ENCODE peak calls at places on chromosomes 1 and 21, in six cellular contexts. W, H, M, S, T and X are unnamed samples.

GRCh38 chr1:6180578-6181311 is 624 bp upstream of the CHD5 start:
- DNase-seq in W (no peak), H (no peak), M (no peak), S (no peak), T (no peak), X (no peak)

GRCh38 chr1:214164157-214164556 is 116.8 kb upstream of the SMYD2 start:
- DNase-seq in W (no peak), H (no peak), M (no peak), S (no peak), T (no peak), X (no peak)

GRCh38 chr1:85343213-85343611 is 66.8 kb upstream of the BCL10 start:
- DNase-seq in W (peak), H (no peak), M (no peak), S (no peak), T (no peak), X (no peak)

GRCh38 chr1:47676311-47677054 is 238.6 kb downstream of the FOXD2 start:
- DNase-seq in W (no peak), H (no peak), M (no peak), S (no peak), T (no peak), X (no peak)

GRCh38 chr1:206782448-206782847 is 10.2 kb upstream of the IL10 start:
- DNase-seq in W (no peak), H (no peak), M (no peak), S (no peak), T (no peak), X (peak)

GRCh38 chr21:38165466-38166213 is 91.2 kb upstream of the KCNJ15 start:
- DNase-seq in W (peak), H (no peak), M (no peak), S (no peak), T (no peak), X (no peak)

GRCh38 chr1:181179980-181180964 is 91.8 kb downstream of the IER5 start:
- DNase-seq in W (peak), H (no peak), M (no peak), S (peak), T (no peak), X (no peak)

GRCh38 chr21:45642122-45642813 is 1.3 kb upstream of the PCBP3 start:
- DNase-seq in W (peak), H (no peak), M (no peak), S (no peak), T (no peak), X (no peak)

GRCh38 chr1:50369830-50370229 is 53.4 kb downstream of the DMRTA2 start:
- DNase-seq in W (no peak), H (no peak), M (no peak), S (peak), T (no peak), X (no peak)

GRCh38 chr1:29939086-29939485 is 702.8 kb downstream of the PTPRU start:
- DNase-seq in W (no peak), H (peak), M (no peak), S (peak), T (no peak), X (no peak)

GRCh38 chr1:26069941-26070807 is 2.7 kb upstream of the TRIM63 start:
- DNase-seq in W (no peak), H (no peak), M (no peak), S (no peak), T (no peak), X (no peak)

GRCh38 chr1:153626929-153627796 is at the start of gene S100A13:
- DNase-seq in W (peak), H (peak), M (no peak), S (peak), T (peak), X (no peak)

GRCh38 chr1:31111290-31111951 is 45.9 kb upstream of the PUM1 start:
- DNase-seq in W (peak), H (peak), M (no peak), S (peak), T (peak), X (no peak)

GRCh38 chr1:31010081-31010989 is 55.2 kb downstream of the PUM1 start:
- DNase-seq in W (no peak), H (peak), M (no peak), S (peak), T (no peak), X (no peak)

GRCh38 chr1:22131875-22132486 is 10.9 kb downstream of the WNT4 start:
- DNase-seq in W (no peak), H (no peak), M (no peak), S (no peak), T (peak), X (peak)

GRCh38 chr1:234998174-234998741 is 130.4 kb downstream of the TOMM20 start:
- DNase-seq in W (peak), H (peak), M (no peak), S (peak), T (peak), X (peak)

GRCh38 chr1:223704921-223705878 is 7.1 kb upstream of the CAPN2 start:
- DNase-seq in W (peak), H (no peak), M (no peak), S (no peak), T (no peak), X (no peak)

GRCh38 chr21:45303751-45304150 is 16.1 kb upstream of the POFUT2 start:
- DNase-seq in W (no peak), H (no peak), M (no peak), S (no peak), T (no peak), X (no peak)

GRCh38 chr1:151143986-151144385 is 2.4 kb downstream of the SEMA6C start:
- DNase-seq in W (no peak), H (no peak), M (no peak), S (no peak), T (no peak), X (no peak)

GRCh38 chr1:117606608-117607261 is 887 bp downstream of the TENT5C start:
- DNase-seq in W (peak), H (peak), M (no peak), S (peak), T (no peak), X (peak)

GRCh38 chr1:121586369-121587229 is 401.8 kb downstream of the SRGAP2C start:
- DNase-seq in W (no peak), H (no peak), M (no peak), S (peak), T (no peak), X (no peak)

GRCh38 chr1:192706936-192707335 is 71.0 kb downstream of the RGS13 start:
- DNase-seq in W (no peak), H (no peak), M (no peak), S (no peak), T (no peak), X (no peak)

GRCh38 chr1:40221977-40222772 is 25.6 kb upstream of the TMCO2 start:
- DNase-seq in W (no peak), H (no peak), M (no peak), S (no peak), T (no peak), X (no peak)

GRCh38 chr1:248589334-248589733 is 8.2 kb downstream of the OR2T10 start:
- DNase-seq in W (no peak), H (no peak), M (no peak), S (no peak), T (no peak), X (no peak)

GRCh38 chr1:999797-1000356 is at the start of gene HES4:
- DNase-seq in W (peak), H (peak), M (peak), S (peak), T (peak), X (peak)

GRCh38 chr1:169236143-169236542 is 129.7 kb downstream of the ATP1B1 start:
- DNase-seq in W (peak), H (no peak), M (no peak), S (no peak), T (no peak), X (no peak)

GRCh38 chr21:32771134-32771523 is 426 bp downstream of the PAXBP1 start:
- DNase-seq in W (peak), H (no peak), M (no peak), S (peak), T (peak), X (no peak)

GRCh38 chr1:78231894-78232293 is 186.1 kb downstream of the GIPC2 start:
- DNase-seq in W (no peak), H (no peak), M (no peak), S (no peak), T (no peak), X (no peak)

GRCh38 chr1:78232630-78233029 is 186.9 kb downstream of the GIPC2 start:
- DNase-seq in W (no peak), H (no peak), M (no peak), S (no peak), T (no peak), X (no peak)

GRCh38 chr1:78236711-78237110 is 190.9 kb downstream of the GIPC2 start:
- DNase-seq in W (no peak), H (no peak), M (no peak), S (peak), T (peak), X (no peak)

GRCh38 chr1:78240755-78241154 is 195.0 kb downstream of the GIPC2 start:
- DNase-seq in W (peak), H (no peak), M (no peak), S (no peak), T (no peak), X (no peak)

GRCh38 chr1:78237364-78237916 is 191.7 kb downstream of the GIPC2 start:
- DNase-seq in W (no peak), H (no peak), M (no peak), S (peak), T (peak), X (no peak)
- TF ChIP-seq CTCF in W (no peak), H (no peak), M (no peak), S (no peak), T (no peak), X (no peak)

DNA sequence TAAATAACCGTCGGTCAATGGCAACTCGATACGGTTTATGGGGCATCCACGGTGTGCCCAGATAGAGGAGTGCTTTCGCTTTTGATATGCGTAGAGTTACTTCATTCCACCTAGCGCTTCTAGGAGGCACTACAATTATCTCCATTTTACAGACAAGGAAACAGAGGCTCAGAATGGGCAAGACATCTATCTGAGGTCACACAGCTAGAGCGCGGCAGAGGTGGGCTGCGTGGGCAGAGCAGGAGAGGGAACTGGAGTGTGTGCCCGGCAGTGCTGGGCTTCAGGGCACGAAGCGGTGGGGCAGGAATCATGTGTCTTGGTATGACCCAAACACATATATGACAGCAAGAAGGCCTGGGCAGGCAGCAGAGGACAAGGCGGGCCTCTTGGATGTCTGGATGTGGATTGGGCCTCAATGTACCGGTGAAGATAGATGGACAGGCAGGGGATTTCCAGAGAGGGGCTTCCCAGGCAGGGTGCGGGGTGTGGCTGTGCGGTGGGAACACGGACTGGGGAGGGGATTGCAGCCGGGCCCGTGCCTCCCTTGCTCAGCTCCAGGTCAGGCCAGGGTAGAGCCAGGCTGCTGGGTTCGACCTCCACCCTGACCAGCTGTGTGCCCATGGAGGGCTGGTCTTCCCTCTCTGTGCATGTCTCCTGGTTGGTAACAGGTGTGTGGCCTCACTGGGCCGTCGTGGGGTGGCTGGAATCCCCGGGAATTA is 21.2 kb downstream of the TP73 start:
- DNase-seq in W (no peak), H (no peak), M (no peak), S (no peak), T (no peak), X (no peak)
- TF ChIP-seq CTCF in W (no peak), H (no peak), M (no peak), S (no peak), T (no peak), X (no peak)

DNA sequence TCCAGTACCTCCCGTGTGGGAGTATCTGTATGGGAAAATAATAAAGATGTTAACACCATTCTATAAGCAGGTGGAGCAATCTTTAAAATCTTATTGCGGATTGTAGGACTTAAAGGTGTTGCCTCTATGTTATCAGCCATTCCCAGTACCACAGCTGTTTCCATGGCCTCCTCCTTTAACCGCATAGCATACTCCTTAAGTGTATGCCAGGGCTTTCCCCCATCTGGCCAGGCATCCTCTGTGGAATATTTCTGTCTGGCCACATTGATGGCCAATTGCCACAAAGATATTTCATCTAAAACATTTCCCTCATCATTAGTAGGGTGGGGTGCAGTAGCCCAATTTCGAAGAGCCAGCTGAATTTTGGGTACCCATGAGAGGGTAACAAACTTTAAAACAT is 7.3 kb upstream of the STUM start:
- DNase-seq in W (no peak), H (no peak), M (no peak), S (no peak), T (no peak), X (no peak)
- TF ChIP-seq CTCF in W (no peak), H (no peak), M (no peak), S (no peak), T (no peak), X (no peak)

GRCh38 chr1:226568975-226569741 is 20.6 kb downstream of the STUM start:
- DNase-seq in W (no peak), H (no peak), M (no peak), S (no peak), T (no peak), X (no peak)
- TF ChIP-seq CTCF in W (no peak), H (no peak), M (no peak), S (no peak), T (no peak), X (no peak)

GRCh38 chr1:27138368-27138767 is 16.6 kb downstream of the SLC9A1 start:
- DNase-seq in W (no peak), H (no peak), M (no peak), S (no peak), T (no peak), X (no peak)

GRCh38 chr1:27133990-27134389 is 20.9 kb downstream of the SLC9A1 start:
- DNase-seq in W (peak), H (no peak), M (no peak), S (no peak), T (no peak), X (no peak)

GRCh38 chr1:27137544-27138075 is 17.3 kb downstream of the SLC9A1 start:
- DNase-seq in W (no peak), H (no peak), M (no peak), S (peak), T (peak), X (no peak)

GRCh38 chr1:27137022-27137542 is 17.8 kb downstream of the SLC9A1 start:
- DNase-seq in W (no peak), H (no peak), M (no peak), S (no peak), T (no peak), X (peak)

DNA sequence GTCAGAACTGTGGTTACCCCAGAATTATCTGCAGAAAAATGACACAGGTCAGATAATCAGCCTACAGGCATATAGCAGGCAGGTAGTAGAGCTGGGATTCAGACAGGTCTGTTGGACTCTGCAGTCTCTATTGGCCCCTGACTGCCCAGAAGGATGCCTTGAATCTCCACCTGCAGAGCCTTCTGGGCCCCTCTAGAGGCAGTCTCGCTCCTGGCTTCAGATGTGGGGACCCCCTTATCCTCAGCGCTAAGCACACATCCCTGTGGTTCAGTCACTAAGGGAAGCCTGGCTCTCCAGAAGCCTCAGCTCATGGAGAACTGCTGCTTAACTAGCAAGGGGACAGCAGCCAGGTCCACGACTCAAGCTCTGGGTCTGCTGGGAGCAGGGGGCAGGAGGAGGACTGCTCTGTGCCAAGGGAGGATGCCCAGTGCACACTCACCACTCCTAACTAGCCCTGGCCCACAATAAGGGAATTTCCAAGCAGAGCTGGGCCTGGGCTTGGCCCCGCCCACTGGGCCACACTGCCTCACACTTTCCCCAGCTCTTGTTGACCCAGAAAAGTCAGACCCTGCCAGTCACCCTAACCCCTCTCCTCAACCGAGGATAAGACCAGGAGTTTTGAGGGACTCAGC is 18.9 kb downstream of the SLC9A1 start:
- DNase-seq in W (no peak), H (no peak), M (no peak), S (no peak), T (no peak), X (no peak)
- TF ChIP-seq CTCF in W (peak), H (no peak), M (no peak), S (no peak), T (no peak), X (no peak)

DNA sequence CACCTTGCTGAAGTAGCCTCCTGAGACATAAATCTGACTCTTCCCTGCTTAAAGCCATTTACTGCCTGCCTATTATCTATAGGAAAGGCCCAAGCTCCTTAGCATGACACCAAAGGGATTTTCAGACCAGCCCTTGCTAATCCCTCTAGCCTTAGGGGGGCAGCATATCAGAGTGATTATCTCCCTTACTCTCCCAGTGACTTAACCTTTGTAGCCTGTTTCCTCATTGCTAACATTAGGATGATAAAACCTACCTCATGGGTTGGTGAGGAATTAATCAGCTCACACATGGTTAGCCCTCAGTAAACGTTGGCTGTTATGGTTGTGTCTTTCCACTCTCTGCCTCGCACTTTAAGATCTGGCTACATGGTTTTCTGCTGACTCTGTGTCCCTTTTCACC is 70.1 kb downstream of the ROR1 start:
- DNase-seq in W (no peak), H (no peak), M (no peak), S (no peak), T (no peak), X (no peak)
- TF ChIP-seq CTCF in W (no peak), H (no peak), M (no peak), S (no peak), T (no peak), X (no peak)

GRCh38 chr1:178513278-178513983 is 522 bp downstream of the TEX35 start:
- DNase-seq in W (peak), H (no peak), M (no peak), S (peak), T (no peak), X (no peak)
- TF ChIP-seq CTCF in W (no peak), H (peak), M (no peak), S (no peak), T (no peak), X (no peak)

GRCh38 chr1:240692339-240692705 is 80.4 kb upstream of the GREM2 start:
- DNase-seq in W (no peak), H (no peak), M (no peak), S (no peak), T (no peak), X (no peak)

GRCh38 chr1:240693844-240694243 is 81.9 kb upstream of the GREM2 start:
- DNase-seq in W (no peak), H (no peak), M (no peak), S (no peak), T (no peak), X (no peak)

GRCh38 chr1:240695416-240695815 is 83.5 kb upstream of the GREM2 start:
- DNase-seq in W (no peak), H (no peak), M (no peak), S (no peak), T (no peak), X (no peak)

GRCh38 chr1:240693036-240693435 is 81.1 kb upstream of the GREM2 start:
- DNase-seq in W (no peak), H (no peak), M (no peak), S (no peak), T (no peak), X (no peak)

DNA sequence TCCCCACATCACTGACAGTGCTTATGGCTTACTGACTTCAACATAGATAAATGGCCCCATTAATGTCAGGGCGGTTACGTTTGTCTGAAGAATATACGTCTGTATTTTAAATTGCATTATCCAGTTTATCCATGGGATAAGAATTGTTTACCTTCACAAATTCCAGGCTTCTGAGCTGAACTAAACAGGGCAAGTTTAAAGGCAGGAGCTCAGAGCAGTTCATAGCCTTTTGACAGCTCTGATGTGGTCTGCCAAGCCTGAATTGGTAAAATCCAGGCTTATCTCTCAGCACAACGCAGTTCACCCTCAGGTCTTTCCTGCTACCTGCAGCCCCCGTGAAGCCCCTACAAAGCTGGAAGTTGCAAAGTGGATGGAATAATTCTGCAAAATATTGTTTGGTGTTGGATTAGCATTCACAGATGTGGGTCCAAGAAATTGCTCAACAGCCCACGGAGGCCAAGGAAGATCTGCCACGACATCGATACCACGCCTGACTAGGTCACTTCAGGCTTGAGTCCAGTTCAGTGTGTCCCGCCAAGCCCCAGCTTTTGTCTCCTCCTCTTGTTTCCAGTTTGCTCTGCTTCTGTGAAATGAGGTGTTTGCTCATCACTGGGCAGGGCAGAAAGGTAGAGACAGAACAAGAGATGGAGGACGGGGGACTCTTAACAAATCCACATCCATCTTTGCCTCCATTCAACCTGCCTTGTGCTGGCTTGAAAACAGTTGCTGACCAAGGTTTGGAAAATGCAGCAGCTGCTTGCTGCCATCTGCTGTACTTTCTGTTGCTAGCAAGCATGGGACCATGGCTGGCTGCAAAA is 79.8 kb upstream of the GREM2 start:
- DNase-seq in W (peak), H (no peak), M (no peak), S (peak), T (peak), X (no peak)
- TF ChIP-seq CTCF in W (peak), H (peak), M (no peak), S (peak), T (peak), X (no peak)

GRCh38 chr1:157203166-157203565 is 65.0 kb upstream of the ETV3 start:
- DNase-seq in W (no peak), H (no peak), M (no peak), S (no peak), T (no peak), X (no peak)
- TF ChIP-seq CTCF in W (no peak), H (no peak), M (no peak), S (no peak), T (no peak), X (no peak)